ENCODE peak calls at places on chromosomes 1 and 21, in six cellular contexts. R is HFF-Myc, D is uterus, N is fibroblast of the aortic adventitia, B is GM12864, U is spleen. Y is an unnamed sample.

GRCh38 chr1:191709215-191709614 is 449.0 kb upstream of the RGS18 start:
- DNase-seq in R (no peak), D (no peak), N (no peak), B (no peak), U (no peak), Y (no peak)

GRCh38 chr1:206951318-206952105 is 5.2 kb upstream of the PIGR start:
- DNase-seq in R (no peak), D (no peak), N (no peak), B (no peak), U (no peak), Y (no peak)

GRCh38 chr1:202835548-202836072 is 24.9 kb downstream of the PCAT6 start:
- DNase-seq in R (no peak), D (no peak), N (no peak), B (no peak), U (no peak), Y (no peak)

GRCh38 chr1:109198745-109199144 is 15.0 kb upstream of the SARS1 start:
- DNase-seq in R (no peak), D (no peak), N (no peak), B (no peak), U (no peak), Y (no peak)

GRCh38 chr1:236759252-236759859 is 35.7 kb upstream of the MTR start:
- DNase-seq in R (no peak), D (no peak), N (peak; percentile 65), B (no peak), U (no peak), Y (no peak)

GRCh38 chr1:6275826-6276764 is 15.2 kb upstream of the GPR153 start:
- DNase-seq in R (peak; percentile 87), D (peak; percentile 76), N (peak; percentile 76), B (no peak), U (no peak), Y (peak; percentile 65)

GRCh38 chr1:233367057-233367759 is 39.7 kb downstream of the MAP3K21 start:
- DNase-seq in R (peak; percentile 19), D (no peak), N (peak; percentile 26), B (no peak), U (no peak), Y (peak; percentile 81)

GRCh38 chr1:234554157-234554477 is 55.9 kb downstream of the IRF2BP2 start:
- DNase-seq in R (no peak), D (peak; percentile 10), N (no peak), B (no peak), U (no peak), Y (no peak)

GRCh38 chr1:11320153-11320936 is 47.3 kb downstream of the UBIAD1 start:
- DNase-seq in R (no peak), D (no peak), N (no peak), B (no peak), U (no peak), Y (no peak)

GRCh38 chr1:45864124-45864721 is 60.8 kb downstream of the MAST2 start:
- DNase-seq in R (no peak), D (no peak), N (no peak), B (no peak), U (no peak), Y (no peak)

GRCh38 chr1:161932668-161933067 is 91.0 kb downstream of the OLFML2B start:
- DNase-seq in R (no peak), D (no peak), N (peak; percentile 60), B (no peak), U (no peak), Y (no peak)

GRCh38 chr21:37412603-37413360 is 46.2 kb downstream of the DYRK1A start:
- DNase-seq in R (peak; percentile 52), D (no peak), N (peak; percentile 65), B (no peak), U (no peak), Y (no peak)

GRCh38 chr1:17118706-17119075 is 560 bp downstream of the PADI2 start:
- DNase-seq in R (no peak), D (no peak), N (no peak), B (no peak), U (peak; percentile 87), Y (no peak)

GRCh38 chr1:116252785-116253184 is 120.3 kb upstream of the ATP1A1 start:
- DNase-seq in R (no peak), D (no peak), N (no peak), B (no peak), U (no peak), Y (no peak)

GRCh38 chr1:39081266-39082139 is 55.4 kb downstream of the NDUFS5 start:
- DNase-seq in R (no peak), D (no peak), N (no peak), B (no peak), U (peak; percentile 82), Y (no peak)

GRCh38 chr1:227038401-227038800 is 98.3 kb downstream of the COQ8A start:
- DNase-seq in R (no peak), D (no peak), N (peak; percentile 13), B (no peak), U (no peak), Y (no peak)

GRCh38 chr1:59498640-59499039 is 201.7 kb downstream of the FGGY start:
- DNase-seq in R (no peak), D (peak; percentile 44), N (peak; percentile 18), B (no peak), U (no peak), Y (no peak)

GRCh38 chr1:6794164-6794563 is 8.9 kb downstream of the CAMTA1 start:
- DNase-seq in R (no peak), D (no peak), N (peak; percentile 82), B (no peak), U (no peak), Y (no peak)

GRCh38 chr1:214108097-214108446 is 120.3 kb downstream of the PROX1 start:
- DNase-seq in R (no peak), D (no peak), N (no peak), B (no peak), U (no peak), Y (no peak)

DNA sequence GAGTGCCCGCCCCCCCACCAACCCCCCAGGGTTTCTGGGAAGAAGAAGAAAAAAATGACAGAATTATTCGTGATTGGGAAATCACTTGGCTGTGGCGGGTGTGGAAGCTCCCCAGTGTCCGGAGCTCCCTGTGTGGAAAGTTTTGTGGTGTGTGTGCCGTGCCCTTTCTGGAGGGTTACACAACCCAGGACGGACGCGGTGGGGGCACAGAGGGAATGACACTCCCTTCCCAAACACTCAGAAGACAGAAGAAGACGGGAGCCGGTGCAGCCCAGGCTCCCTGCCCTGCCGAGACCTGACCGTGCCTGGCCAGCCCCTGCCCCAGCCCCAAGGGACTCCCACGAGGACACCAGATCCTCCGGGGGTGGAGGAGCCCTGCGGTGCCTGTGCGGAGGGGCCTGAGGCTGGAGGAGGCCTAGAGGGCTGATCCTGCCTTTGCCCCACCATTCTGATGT is 33.0 kb upstream of the ADARB1 start:
- DNase-seq in R (no peak), D (peak; percentile 88), N (peak; percentile 80), B (no peak), U (peak; percentile 76), Y (no peak)
- H3K4me3 ChIP-seq in R (no peak overlapping the region), D (no peak overlapping the region), N (no peak overlapping the region), B (no peak overlapping the region), U (peak overlapping the region; percentile 24), Y (no peak overlapping the region)

GRCh38 chr1:26094677-26095383 is 16.8 kb upstream of the PDIK1L start:
- DNase-seq in R (no peak), D (peak; percentile 39), N (peak; percentile 69), B (no peak), U (peak; percentile 77), Y (no peak)
- TF ChIP-seq CTCF in R (no peak), D (no peak), N (peak; percentile 33), B (no peak), U (no peak), Y (peak; percentile 23)

DNA sequence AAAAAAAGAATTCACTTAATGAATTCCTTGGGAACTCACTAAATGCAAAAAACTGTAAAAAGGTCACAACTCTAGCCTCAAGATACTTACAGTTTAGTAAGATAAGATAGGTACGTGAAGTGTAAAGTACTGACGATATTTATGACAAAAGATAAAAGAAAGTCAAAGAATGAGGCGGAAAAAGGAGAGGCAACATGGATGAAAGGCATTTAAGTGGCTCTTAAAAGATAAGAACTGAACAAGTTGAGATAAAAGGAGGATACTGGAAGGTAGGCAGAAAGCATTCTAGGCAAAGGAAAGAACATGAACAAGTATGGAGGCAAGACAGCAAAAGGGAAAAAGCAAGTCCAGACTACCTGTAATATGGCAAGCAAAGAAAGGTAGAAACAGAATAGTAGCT is 16.9 kb downstream of the RNF19B start:
- DNase-seq in R (no peak), D (no peak), N (no peak), B (no peak), U (no peak), Y (no peak)
- H3K4me3 ChIP-seq in R (no peak overlapping the region), D (no peak overlapping the region), N (no peak overlapping the region), B (no peak overlapping the region), U (no peak overlapping the region), Y (no peak overlapping the region)

GRCh38 chr1:182029379-182030331 is 31.9 kb downstream of the ZNF648 start:
- DNase-seq in R (peak; percentile 41), D (peak; percentile 99), N (peak; percentile 79), B (peak; percentile 91), U (peak; percentile 99), Y (peak; percentile 84)

GRCh38 chr1:182032251-182032650 is 29.3 kb downstream of the ZNF648 start:
- DNase-seq in R (no peak), D (no peak), N (no peak), B (no peak), U (no peak), Y (no peak)

GRCh38 chr1:182038220-182038619 is 23.3 kb downstream of the ZNF648 start:
- DNase-seq in R (no peak), D (no peak), N (no peak), B (no peak), U (no peak), Y (no peak)

GRCh38 chr1:182035097-182035770 is 26.3 kb downstream of the ZNF648 start:
- DNase-seq in R (no peak), D (no peak), N (no peak), B (no peak), U (no peak), Y (no peak)
- TF ChIP-seq CTCF in R (peak; percentile 30), D (no peak), N (no peak), B (peak; percentile 49), U (no peak), Y (peak; percentile 24)